ENCODE peak calls at places on chromosomes 12 and 14, in nine cellular contexts. One of them, this sample, is unnamed.

GRCh38 chr14:104797112-104798044 is 1.8 kb upstream of the AKT1 start:
- DNase-seq in T follicular helper cell: no peak
- DNase-seq in HEK293T: no peak
- DNase-seq in AG09319: no peak
- DNase-seq in AG10803: no peak
- DNase-seq in HCEC 1CT: no peak
- DNase-seq in AG09309: no peak
- DNase-seq in renal cortical epithelial cell: no peak
- DNase-seq in AML-193: no peak
- DNase-seq in this sample: no peak

GRCh38 chr12:89524201-89525001 is at the start of gene GALNT4:
- DNase-seq in HEK293T: peak; percentile 81
- DNase-seq in renal cortical epithelial cell: peak; percentile 76
- DNase-seq in AG09319: peak; percentile 64
- DNase-seq in AML-193: peak; percentile 84
- DNase-seq in AG09309: peak; percentile 46
- DNase-seq in HCEC 1CT: peak; percentile 81
- DNase-seq in AG10803: peak; percentile 82
- DNase-seq in T follicular helper cell: peak; percentile 61
- DNase-seq in this sample: peak; percentile 44

GRCh38 chr12:64066052-64066451 is 156.0 kb downstream of the KICS2 start:
- DNase-seq in HCEC 1CT: no peak
- DNase-seq in renal cortical epithelial cell: peak; percentile 80
- DNase-seq in AG09319: no peak
- DNase-seq in AML-193: no peak
- DNase-seq in AG09309: no peak
- DNase-seq in AG10803: no peak
- DNase-seq in HEK293T: no peak
- DNase-seq in T follicular helper cell: no peak
- DNase-seq in this sample: no peak

GRCh38 chr12:94230357-94230905 is 82.1 kb downstream of the PLXNC1 start:
- DNase-seq in renal cortical epithelial cell: peak; percentile 2
- DNase-seq in AG09309: no peak
- DNase-seq in AG09319: no peak
- DNase-seq in HCEC 1CT: no peak
- DNase-seq in AML-193: no peak
- DNase-seq in AG10803: no peak
- DNase-seq in HEK293T: no peak
- DNase-seq in T follicular helper cell: no peak
- DNase-seq in this sample: no peak

GRCh38 chr14:55249423-55249822 is 21.8 kb upstream of the FBXO34 start:
- DNase-seq in HEK293T: no peak
- DNase-seq in AML-193: no peak
- DNase-seq in HCEC 1CT: peak; percentile 74
- DNase-seq in AG10803: peak; percentile 17
- DNase-seq in renal cortical epithelial cell: peak; percentile 75
- DNase-seq in AG09319: no peak
- DNase-seq in T follicular helper cell: no peak
- DNase-seq in AG09309: no peak
- DNase-seq in this sample: no peak

GRCh38 chr14:91059576-91060471 is 617 bp downstream of the RPS6KA5 start:
- DNase-seq in renal cortical epithelial cell: no peak
- DNase-seq in HCEC 1CT: no peak
- DNase-seq in T follicular helper cell: peak; percentile 44
- DNase-seq in AG10803: no peak
- DNase-seq in AG09319: no peak
- DNase-seq in AML-193: peak; percentile 73
- DNase-seq in AG09309: no peak
- DNase-seq in HEK293T: peak; percentile 55
- DNase-seq in this sample: peak; percentile 62

GRCh38 chr14:61090432-61091216 is 109.6 kb downstream of the SLC38A6 start:
- DNase-seq in HCEC 1CT: no peak
- DNase-seq in HEK293T: no peak
- DNase-seq in renal cortical epithelial cell: no peak
- DNase-seq in AG09309: no peak
- DNase-seq in AML-193: no peak
- DNase-seq in AG09319: no peak
- DNase-seq in AG10803: peak; percentile 15
- DNase-seq in T follicular helper cell: no peak
- DNase-seq in this sample: no peak

GRCh38 chr14:54369343-54369742 is 27.5 kb upstream of the CDKN3 start:
- DNase-seq in T follicular helper cell: no peak
- DNase-seq in AG09319: no peak
- DNase-seq in HCEC 1CT: no peak
- DNase-seq in AG09309: no peak
- DNase-seq in HEK293T: no peak
- DNase-seq in AG10803: peak; percentile 31
- DNase-seq in AML-193: no peak
- DNase-seq in renal cortical epithelial cell: peak; percentile 21
- DNase-seq in this sample: no peak

This sample was measured in caudate nucleus.